ENCODE peak calls at places on chromosomes 13 and 19, in seven cellular contexts. B is ureter; E is activated T-cell treated with anti-CD3 and anti-CD28 coated beads, Interleukin-2, amount 50 U/mL, for 48 hours; M is left ventricle myocardium superior; T is fibroblast of the aortic adventitia; A is epithelial cell of prostate; L is HT1080. U is an unnamed sample.

GRCh38 chr19:40234429-40235237 is 8.1 kb upstream of the CCNP start:
- DNase-seq in M (no peak), B (no peak), E (no peak), T (no peak), A (no peak), L (no peak), U (no peak)

GRCh38 chr13:79307866-79308298 is 98.2 kb downstream of the RBM26 start:
- DNase-seq in M (peak; percentile 30), E (peak; percentile 36), A (peak; percentile 3), B (no peak), T (peak; percentile 23), L (peak; percentile 9), U (peak; percentile 26)

GRCh38 chr19:47485210-47485609 is 1.2 kb upstream of the KPTN start:
- DNase-seq in B (no peak), A (no peak), T (no peak), E (no peak), L (no peak), M (no peak), U (no peak)

GRCh38 chr13:23723463-23723862 is 153.3 kb downstream of the TNFRSF19 start:
- DNase-seq in M (no peak), A (no peak), T (peak; percentile 70), E (no peak), B (no peak), L (peak; percentile 60), U (peak; percentile 68)

GRCh38 chr19:46254776-46255175 is 25.2 kb downstream of the IGFL1 start:
- DNase-seq in T (no peak), L (no peak), A (no peak), E (no peak), M (no peak), B (no peak), U (no peak)

GRCh38 chr13:21872795-21873194 is 201.9 kb downstream of the FGF9 start:
- DNase-seq in A (no peak), B (no peak), L (no peak), T (no peak), M (no peak), E (no peak), U (no peak)

GRCh38 chr19:38975214-38975860 is at the start of gene FBXO17:
- DNase-seq in A (no peak), T (peak; percentile 71), L (peak; percentile 64), M (peak; percentile 71), B (peak; percentile 52), E (no peak), U (peak; percentile 72)

GRCh38 chr19:49581007-49581508 is at the start of gene PRRG2:
- DNase-seq in T (no peak), B (peak; percentile 56), A (no peak), M (no peak), L (no peak), E (peak; percentile 37), U (no peak)

U was measured in fibroblast of lung.